ENCODE peak calls at places on chromosome 22, in five cellular contexts. C is mammary epithelial cell, O is fibroblast of the aortic adventitia, B is fibroblast of lung, G is AG09309. Z is an unnamed sample.

GRCh38 chr22:11627798-11628650 is 3900.0 kb upstream of the OR11H1 start:
- DNase-seq in C (no peak), O (no peak), B (no peak), G (no peak), Z (no peak)

GRCh38 chr22:19940536-19941364 is 822 bp upstream of the COMT start:
- DNase-seq in C (no peak), O (no peak), B (no peak), G (no peak), Z (no peak)

GRCh38 chr22:19750666-19751490 is 9.7 kb upstream of the TBX1 start:
- DNase-seq in C (no peak), O (no peak), B (peak; percentile 13), G (no peak), Z (no peak)

GRCh38 chr22:49979587-49980264 is 19.2 kb downstream of the PIM3 start:
- DNase-seq in C (no peak), O (peak; percentile 44), B (peak; percentile 45), G (no peak), Z (no peak)

GRCh38 chr22:49760630-49761571 is 66.8 kb downstream of the BRD1 start:
- DNase-seq in C (no peak), O (no peak), B (no peak), G (no peak), Z (no peak)

GRCh38 chr22:29205260-29205597 is 467 bp upstream of the EMID1 start:
- DNase-seq in C (no peak), O (no peak), B (no peak), G (no peak), Z (no peak)

GRCh38 chr22:21444701-21445436 is 22.3 kb upstream of the TMEM191C start:
- DNase-seq in C (no peak), O (no peak), B (no peak), G (no peak), Z (no peak)

GRCh38 chr22:39910875-39911601 is 10.2 kb downstream of the GRAP2 start:
- DNase-seq in C (no peak), O (no peak), B (no peak), G (no peak), Z (no peak)

GRCh38 chr22:25399649-25400151 is 164.8 kb upstream of the GRK3 start:
- DNase-seq in C (no peak), O (no peak), B (no peak), G (no peak), Z (no peak)

GRCh38 chr22:18970948-18971315 is 34.8 kb upstream of the PRODH start:
- DNase-seq in C (no peak), O (no peak), B (no peak), G (no peak), Z (no peak)

GRCh38 chr22:20566420-20567260 is 59.2 kb downstream of the MED15 start:
- DNase-seq in C (peak; percentile 61), O (peak; percentile 92), B (peak; percentile 95), G (peak; percentile 74), Z (no peak)

GRCh38 chr22:35894937-35895708 is 133.5 kb downstream of the RBFOX2 start:
- DNase-seq in C (peak; percentile 99), O (peak; percentile 91), B (peak; percentile 95), G (peak; percentile 88), Z (no peak)

GRCh38 chr22:46934746-46935491 is 172.5 kb downstream of the TBC1D22A start:
- DNase-seq in C (peak; percentile 94), O (peak; percentile 85), B (peak; percentile 90), G (peak; percentile 61), Z (peak; percentile 29)

GRCh38 chr22:49997221-49997599 is 15.4 kb downstream of the IL17REL start:
- DNase-seq in C (no peak), O (no peak), B (no peak), G (no peak), Z (no peak)

GRCh38 chr22:47631571-47632102 is 869.2 kb downstream of the TBC1D22A start:
- DNase-seq in C (no peak), O (no peak), B (no peak), G (no peak), Z (no peak)

GRCh38 chr22:41273128-41273527 is 12.9 kb downstream of the RANGAP1 start:
- DNase-seq in C (no peak), O (no peak), B (no peak), G (no peak), Z (no peak)

GRCh38 chr22:31248138-31248745 is 36.1 kb downstream of the LIMK2 start:
- DNase-seq in C (peak; percentile 92), O (peak; percentile 90), B (peak; percentile 87), G (peak; percentile 63), Z (peak; percentile 56)

GRCh38 chr22:39244496-39245129 is at the start of gene PDGFB:
- DNase-seq in C (peak; percentile 44), O (no peak), B (no peak), G (no peak), Z (no peak)

GRCh38 chr22:19889951-19890350 is 35.3 kb upstream of the GNB1L start:
- DNase-seq in C (no peak), O (no peak), B (no peak), G (no peak), Z (no peak)

GRCh38 chr22:27800250-27801131 is 1.1 kb downstream of the MN1 start:
- DNase-seq in C (peak; percentile 60), O (peak; percentile 27), B (no peak), G (no peak), Z (no peak)

GRCh38 chr22:19001204-19001603 is 65.1 kb upstream of the PRODH start:
- DNase-seq in C (no peak), O (no peak), B (no peak), G (no peak), Z (no peak)

GRCh38 chr22:26906464-26906863 is 249.1 kb downstream of the MIAT start:
- DNase-seq in C (no peak), O (no peak), B (no peak), G (no peak), Z (no peak)

GRCh38 chr22:39325392-39325932 is 6.0 kb upstream of the RPL3 start:
- DNase-seq in C (no peak), O (no peak), B (peak; percentile 21), G (no peak), Z (no peak)

GRCh38 chr22:30396871-30397655 is at the start of gene SEC14L2:
- DNase-seq in C (peak; percentile 57), O (peak; percentile 44), B (peak; percentile 39), G (no peak), Z (no peak)

GRCh38 chr22:19641254-19641982 is 72.9 kb upstream of the SEPTIN5 start:
- DNase-seq in C (peak; percentile 34), O (no peak), B (no peak), G (no peak), Z (no peak)

GRCh38 chr22:30250713-30251267 is 4.2 kb upstream of the LIF start:
- DNase-seq in C (peak; percentile 90), O (peak; percentile 49), B (no peak), G (no peak), Z (no peak)

GRCh38 chr22:17117890-17118289 is 3.3 kb downstream of the TMEM121B start:
- DNase-seq in C (no peak), O (no peak), B (no peak), G (no peak), Z (no peak)

GRCh38 chr22:20206709-20207215 is 55.9 kb upstream of the CCDC188 start:
- DNase-seq in C (peak; percentile 29), O (peak; percentile 18), B (peak; percentile 31), G (no peak), Z (no peak)

GRCh38 chr22:17086750-17087149 is 1.9 kb downstream of the IL17RA start:
- DNase-seq in C (no peak), O (no peak), B (no peak), G (no peak), Z (no peak)

GRCh38 chr22:20031732-20032406 is 11.0 kb downstream of the TANGO2 start:
- DNase-seq in C (peak; percentile 39), O (no peak), B (no peak), G (no peak), Z (no peak)

GRCh38 chr22:27875951-27876350 is 43.1 kb downstream of the PITPNB start:
- DNase-seq in C (no peak), O (no peak), B (no peak), G (no peak), Z (no peak)

GRCh38 chr22:43433904-43434600 is 22.2 kb downstream of the MPPED1 start:
- DNase-seq in C (no peak), O (no peak), B (no peak), G (no peak), Z (no peak)

GRCh38 chr22:38309614-38310517 is 7.4 kb downstream of the CSNK1E start:
- DNase-seq in C (no peak), O (peak; percentile 65), B (peak; percentile 42), G (no peak), Z (no peak)

DNA sequence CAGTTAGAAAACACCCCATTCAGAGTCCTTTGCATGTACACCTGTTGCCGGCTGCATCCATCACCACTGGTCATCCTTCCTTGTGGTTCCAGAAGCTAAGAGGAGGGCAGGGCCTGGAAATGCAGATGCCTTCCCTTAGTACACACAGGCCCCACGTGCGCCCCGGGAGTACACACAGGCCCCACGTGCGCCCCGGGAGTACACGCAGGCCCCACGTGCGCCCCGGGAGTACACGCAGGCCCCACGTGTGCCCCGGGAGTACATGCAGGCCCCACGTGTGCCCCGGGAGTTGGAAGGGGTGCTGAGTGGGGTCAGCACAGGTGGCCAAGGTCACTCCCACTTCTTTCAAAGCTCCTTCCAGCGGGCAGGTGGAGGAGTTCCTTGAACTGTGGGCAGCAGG is 1141.9 kb downstream of the BRD1 start:
- DNase-seq in C (no peak), O (no peak), B (no peak), G (no peak), Z (no peak)
- TF ChIP-seq CTCF in C (no peak), O (no peak), B (no peak), G (no peak), Z (no peak)

DNA sequence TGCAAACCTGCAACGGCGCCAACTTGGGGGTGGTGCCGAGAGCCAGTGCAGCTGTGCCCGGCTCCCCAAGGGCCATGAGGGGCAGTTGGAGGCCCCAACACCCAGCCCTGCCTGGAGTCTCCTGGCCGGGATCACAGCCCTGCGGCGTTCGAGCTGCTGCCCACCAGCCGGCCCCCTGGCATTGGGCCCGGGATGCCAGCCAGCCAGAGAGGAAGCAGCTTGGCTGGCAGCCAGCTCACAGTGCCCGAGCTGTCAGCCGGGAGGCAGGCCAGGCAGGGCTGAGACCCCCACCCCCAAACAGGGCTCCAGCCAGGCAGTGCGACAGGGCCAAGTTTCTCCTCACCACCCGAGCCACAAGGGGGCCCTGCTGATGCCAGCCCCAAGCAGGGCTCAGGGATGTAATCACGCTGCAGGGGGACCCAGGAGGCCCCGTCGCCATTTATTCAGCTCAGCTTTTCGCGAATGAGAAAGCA is 26.0 kb upstream of the TCF20 start:
- DNase-seq in C (no peak), O (no peak), B (no peak), G (no peak), Z (no peak)
- TF ChIP-seq CTCF in C (peak; percentile 3), O (no peak), B (peak; percentile 17), G (no peak), Z (peak; percentile 29)

GRCh38 chr22:45136594-45136993 is 27.1 kb upstream of the NUP50 start:
- DNase-seq in C (no peak), O (no peak), B (no peak), G (no peak), Z (no peak)
- TF ChIP-seq CTCF in C (no peak), O (no peak), B (no peak), G (no peak), Z (no peak)

DNA sequence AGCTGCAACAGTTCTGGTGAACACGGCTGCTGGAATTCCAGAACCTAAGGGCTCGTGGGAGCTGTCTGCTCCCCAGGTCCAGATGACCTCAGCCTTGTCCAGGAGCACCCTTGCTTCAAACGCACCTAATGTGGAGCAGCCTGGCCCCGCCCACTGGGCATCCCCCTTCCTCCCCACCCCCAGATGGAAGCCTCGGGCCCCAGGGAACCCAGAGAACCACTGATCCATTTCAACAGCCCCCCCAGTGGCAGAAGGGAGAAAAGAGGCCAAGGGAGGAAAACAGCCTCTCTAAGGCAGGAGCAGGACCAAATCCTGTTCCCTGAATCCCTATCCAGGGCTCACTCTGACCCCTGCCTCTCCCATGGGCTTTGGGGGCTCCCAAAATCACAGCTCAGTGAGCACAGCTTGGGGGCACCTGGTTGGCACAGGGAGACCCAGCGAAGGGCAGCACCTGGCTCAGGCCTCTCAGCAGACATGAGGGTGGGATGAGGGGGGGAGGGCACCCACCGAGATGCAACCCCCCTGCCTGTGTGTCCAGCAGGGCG is 1.2 kb downstream of the CYTH4 start:
- DNase-seq in C (no peak), O (no peak), B (no peak), G (no peak), Z (no peak)
- TF ChIP-seq CTCF in C (no peak), O (peak; percentile 56), B (no peak), G (peak; percentile 34), Z (peak; percentile 32)

Z was measured in HFF-Myc.